ENCODE peak calls at places on chromosomes 3 and 15, in four cellular contexts. K is epithelial cell of esophagus, L is MCF 10A, T is NCI-H1092 treated with DMSO at 0.1 percent for 48 hours. P is an unnamed sample.

GRCh38 chr3:123739754-123740153 is 144.4 kb downstream of the MYLK start:
- DNase-seq in T (no peak), K (peak), L (peak), P (no peak)

GRCh38 chr15:31391687-31392671 is 65.3 kb downstream of the KLF13 start:
- DNase-seq in T (peak), K (peak), L (peak), P (no peak)

GRCh38 chr3:69367586-69367985 is 18.3 kb downstream of the FRMD4B start:
- DNase-seq in L (no peak), K (no peak), T (no peak), P (no peak)

GRCh38 chr3:192220915-192221314 is 506.4 kb downstream of the FGF12 start:
- DNase-seq in T (no peak), K (no peak), L (no peak), P (no peak)

GRCh38 chr3:72261566-72262564 is 476.9 kb upstream of the PROK2 start:
- DNase-seq in K (no peak), T (no peak), L (peak), P (no peak)

GRCh38 chr15:57586661-57587404 is 4.9 kb upstream of the MYZAP start:
- DNase-seq in T (no peak), K (peak), L (no peak), P (no peak)

GRCh38 chr3:27960133-27960532 is 238.0 kb upstream of the EOMES start:
- DNase-seq in T (no peak), K (peak), L (peak), P (no peak)

GRCh38 chr3:12608368-12608767 is 51.5 kb downstream of the MKRN2 start:
- DNase-seq in K (no peak), T (no peak), L (no peak), P (no peak)

GRCh38 chr15:39506146-39506545 is 74.7 kb upstream of the THBS1 start:
- DNase-seq in T (no peak), K (no peak), L (no peak), P (no peak)

GRCh38 chr15:83108266-83109219 is 1.1 kb downstream of the TM6SF1 start:
- DNase-seq in K (peak), L (no peak), T (no peak), P (no peak)

GRCh38 chr15:50241684-50242450 is 23.7 kb downstream of the HDC start:
- DNase-seq in T (no peak), L (no peak), K (peak), P (no peak)

GRCh38 chr3:187066228-187066995 is 72.9 kb downstream of the RPL39L start:
- DNase-seq in K (peak), L (peak), T (peak), P (peak)

GRCh38 chr3:171256445-171257250 is 203.6 kb downstream of the TNIK start:
- DNase-seq in T (no peak), K (no peak), L (no peak), P (no peak)

GRCh38 chr15:63197626-63198025 is 8.2 kb downstream of the RAB8B start:
- DNase-seq in L (no peak), K (no peak), T (no peak), P (no peak)

GRCh38 chr15:52351206-52351907 is 55.8 kb upstream of the MYO5C start:
- DNase-seq in K (peak), T (no peak), L (no peak), P (no peak)

GRCh38 chr15:58546066-58546591 is 114.3 kb downstream of the LIPC start:
- DNase-seq in L (no peak), K (no peak), T (no peak), P (no peak)

GRCh38 chr3:27666708-27667107 is 55.4 kb downstream of the EOMES start:
- DNase-seq in L (peak), K (no peak), T (peak), P (peak)

GRCh38 chr15:64905119-64905831 is 6.4 kb upstream of the ANKDD1A start:
- DNase-seq in K (peak), L (peak), T (no peak), P (no peak)

GRCh38 chr3:51718547-51719412 is 11.9 kb downstream of the GRM2 start:
- DNase-seq in T (peak), L (peak), K (peak), P (no peak)

GRCh38 chr3:37625690-37626089 is 236.0 kb upstream of the CTDSPL start:
- DNase-seq in K (no peak), L (peak), T (no peak), P (no peak)

GRCh38 chr3:181974198-181974597 is 262.5 kb downstream of the SOX2 start:
- DNase-seq in T (no peak), K (peak), L (peak), P (no peak)

GRCh38 chr3:159499031-159499793 is 489.4 kb upstream of the IL12A start:
- DNase-seq in T (no peak), L (no peak), K (peak), P (no peak)

GRCh38 chr3:139916271-139916670 is 18.7 kb upstream of the CLSTN2 start:
- DNase-seq in L (no peak), T (no peak), K (no peak), P (no peak)

GRCh38 chr15:69561071-69561784 is 108.6 kb downstream of the RPLP1 start:
- DNase-seq in L (no peak), T (peak), K (no peak), P (no peak)

GRCh38 chr15:98875309-98875708 is 132.3 kb downstream of the PGPEP1L start:
- DNase-seq in T (no peak), K (no peak), L (no peak), P (no peak)

GRCh38 chr15:69758810-69759410 is 306.3 kb downstream of the RPLP1 start:
- DNase-seq in K (no peak), T (no peak), L (no peak), P (no peak)

GRCh38 chr3:98073486-98073885 is 13.5 kb upstream of the OR5AC2 start:
- DNase-seq in L (no peak), T (no peak), K (no peak), P (no peak)

GRCh38 chr3:33612641-33613040 is 105.4 kb downstream of the CLASP2 start:
- DNase-seq in L (no peak), K (no peak), T (no peak), P (no peak)

GRCh38 chr3:86594838-86595237 is 396.1 kb downstream of the VGLL3 start:
- DNase-seq in K (no peak), L (no peak), T (no peak), P (no peak)

GRCh38 chr15:67066041-67067021 is 929 bp downstream of the SMAD3 start:
- DNase-seq in K (no peak), L (no peak), T (no peak), P (no peak)

GRCh38 chr15:60520041-60520824 is 41.3 kb upstream of the ICE2 start:
- DNase-seq in T (no peak), K (peak), L (peak), P (no peak)